ENCODE peak calls at places on chromosomes 4 and X, in five cellular contexts. One of them, this sample, is unnamed.

GRCh38 chr4:113423631-113424030 is 337.9 kb downstream of the CAMK2D start:
- DNase-seq in prostate gland: no peak
- DNase-seq in spleen: no peak
- DNase-seq in right lobe of liver: no peak
- DNase-seq in lower lobe of right lung: no peak
- DNase-seq in this sample: no peak

GRCh38 chr4:85722401-85722800 is 247.5 kb downstream of the ARHGAP24 start:
- DNase-seq in prostate gland: no peak
- DNase-seq in spleen: no peak
- DNase-seq in right lobe of liver: no peak
- DNase-seq in lower lobe of right lung: no peak
- DNase-seq in this sample: no peak

GRCh38 chrX:121389976-121390709 is 342.7 kb downstream of the GLUD2 start:
- DNase-seq in prostate gland: no peak
- DNase-seq in spleen: no peak
- DNase-seq in right lobe of liver: no peak
- DNase-seq in lower lobe of right lung: no peak
- DNase-seq in this sample: no peak

GRCh38 chrX:44874481-44875184 is 1.6 kb downstream of the KDM6A start:
- DNase-seq in prostate gland: peak; percentile 18
- DNase-seq in spleen: no peak
- DNase-seq in right lobe of liver: no peak
- DNase-seq in lower lobe of right lung: no peak
- DNase-seq in this sample: no peak

GRCh38 chr4:159504634-159505033 is 401.8 kb downstream of the RAPGEF2 start:
- DNase-seq in prostate gland: no peak
- DNase-seq in spleen: no peak
- DNase-seq in right lobe of liver: peak; percentile 86
- DNase-seq in lower lobe of right lung: no peak
- DNase-seq in this sample: no peak

GRCh38 chr4:119136541-119136940 is 909 bp downstream of the MYOZ2 start:
- DNase-seq in prostate gland: no peak
- DNase-seq in spleen: no peak
- DNase-seq in right lobe of liver: no peak
- DNase-seq in lower lobe of right lung: no peak
- DNase-seq in this sample: no peak

GRCh38 chr4:87973283-87974169 is 2.0 kb upstream of the SPP1 start:
- DNase-seq in prostate gland: no peak
- DNase-seq in spleen: peak; percentile 66
- DNase-seq in right lobe of liver: peak; percentile 64
- DNase-seq in lower lobe of right lung: peak; percentile 56
- DNase-seq in this sample: peak; percentile 24

GRCh38 chr4:78864405-78865024 is 74.7 kb downstream of the PAQR3 start:
- DNase-seq in prostate gland: peak; percentile 47
- DNase-seq in spleen: no peak
- DNase-seq in right lobe of liver: no peak
- DNase-seq in lower lobe of right lung: no peak
- DNase-seq in this sample: no peak

GRCh38 chr4:35793045-35793722 is 451.1 kb downstream of the ARAP2 start:
- DNase-seq in prostate gland: no peak
- DNase-seq in spleen: no peak
- DNase-seq in right lobe of liver: no peak
- DNase-seq in lower lobe of right lung: no peak
- DNase-seq in this sample: no peak

DNA sequence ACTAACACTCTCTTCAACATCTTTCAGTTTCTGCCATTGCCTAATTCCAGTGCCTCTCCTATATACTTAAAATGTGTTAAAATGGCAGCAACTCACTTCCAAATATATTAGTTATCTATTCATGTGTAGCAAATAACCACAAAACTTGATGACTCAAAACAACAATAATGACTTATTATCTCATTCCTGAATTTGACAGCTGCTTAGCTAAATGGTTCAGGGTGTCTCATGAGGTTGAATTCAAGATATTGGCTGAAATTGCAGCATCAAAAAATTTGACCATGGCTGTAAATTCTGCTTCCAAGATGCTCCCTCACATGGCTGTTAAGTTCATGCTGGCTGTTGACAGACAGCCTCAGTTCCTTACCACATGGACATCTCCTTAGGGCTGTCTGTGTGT is 25.3 kb downstream of the PITX2 start:
- DNase-seq in prostate gland: no peak
- DNase-seq in spleen: no peak
- DNase-seq in right lobe of liver: no peak
- DNase-seq in lower lobe of right lung: no peak
- DNase-seq in this sample: no peak
- H3K36me3 ChIP-seq in prostate gland: no peaks in the 10 kb centered on the region
- H3K36me3 ChIP-seq in spleen: no peaks in the 10 kb centered on the region
- H3K36me3 ChIP-seq in right lobe of liver: no peaks in the 10 kb centered on the region
- H3K36me3 ChIP-seq in lower lobe of right lung: no peaks in the 10 kb centered on the region
- H3K36me3 ChIP-seq in this sample: no peaks in the 10 kb centered on the region

GRCh38 chr4:1238676-1239000 is 10.3 kb downstream of the CTBP1 start:
- DNase-seq in prostate gland: no peak
- DNase-seq in spleen: peak; percentile 51
- DNase-seq in right lobe of liver: no peak
- DNase-seq in lower lobe of right lung: peak; percentile 24
- DNase-seq in this sample: peak; percentile 20
- H3K36me3 ChIP-seq in prostate gland: peaks cover 12% of the 10 kb centered on the region
- H3K36me3 ChIP-seq in spleen: peaks cover 88% of the 10 kb centered on the region
- H3K36me3 ChIP-seq in right lobe of liver: no peaks in the 10 kb centered on the region
- H3K36me3 ChIP-seq in lower lobe of right lung: peaks cover 66% of the 10 kb centered on the region
- H3K36me3 ChIP-seq in this sample: peaks cover 67% of the 10 kb centered on the region

GRCh38 chr4:2634014-2634413 is 97.6 kb downstream of the FAM193A start:
- DNase-seq in prostate gland: no peak
- DNase-seq in spleen: no peak
- DNase-seq in right lobe of liver: no peak
- DNase-seq in lower lobe of right lung: peak; percentile 12
- DNase-seq in this sample: no peak

GRCh38 chr4:2637956-2638552 is 101.6 kb downstream of the FAM193A start:
- DNase-seq in prostate gland: no peak
- DNase-seq in spleen: no peak
- DNase-seq in right lobe of liver: no peak
- DNase-seq in lower lobe of right lung: peak; percentile 42
- DNase-seq in this sample: no peak

GRCh38 chr4:2638730-2639129 is 102.3 kb downstream of the FAM193A start:
- DNase-seq in prostate gland: no peak
- DNase-seq in spleen: no peak
- DNase-seq in right lobe of liver: no peak
- DNase-seq in lower lobe of right lung: no peak
- DNase-seq in this sample: no peak

GRCh38 chr4:2630556-2631273 is 94.3 kb downstream of the FAM193A start:
- DNase-seq in prostate gland: no peak
- DNase-seq in spleen: no peak
- DNase-seq in right lobe of liver: no peak
- DNase-seq in lower lobe of right lung: peak; percentile 24
- DNase-seq in this sample: no peak

GRCh38 chr4:2636331-2636730 is 99.9 kb downstream of the FAM193A start:
- DNase-seq in prostate gland: no peak
- DNase-seq in spleen: no peak
- DNase-seq in right lobe of liver: no peak
- DNase-seq in lower lobe of right lung: no peak
- DNase-seq in this sample: no peak
- H3K36me3 ChIP-seq in prostate gland: no peaks in the 10 kb centered on the region
- H3K36me3 ChIP-seq in spleen: peaks cover 99% of the 10 kb centered on the region
- H3K36me3 ChIP-seq in right lobe of liver: no peaks in the 10 kb centered on the region
- H3K36me3 ChIP-seq in lower lobe of right lung: peaks cover 89% of the 10 kb centered on the region
- H3K36me3 ChIP-seq in this sample: peaks cover 87% of the 10 kb centered on the region

GRCh38 chr4:1736820-1737219 is 15.5 kb downstream of the TACC3 start:
- DNase-seq in prostate gland: no peak
- DNase-seq in spleen: no peak
- DNase-seq in right lobe of liver: no peak
- DNase-seq in lower lobe of right lung: no peak
- DNase-seq in this sample: no peak
- H3K36me3 ChIP-seq in prostate gland: no peaks in the 10 kb centered on the region
- H3K36me3 ChIP-seq in spleen: peaks cover 99% of the 10 kb centered on the region
- H3K36me3 ChIP-seq in right lobe of liver: no peaks in the 10 kb centered on the region
- H3K36me3 ChIP-seq in lower lobe of right lung: peaks cover 44% of the 10 kb centered on the region
- H3K36me3 ChIP-seq in this sample: peaks cover 97% of the 10 kb centered on the region

GRCh38 chr4:10077492-10078335 is 38.9 kb downstream of the WDR1 start:
- DNase-seq in prostate gland: no peak
- DNase-seq in spleen: no peak
- DNase-seq in right lobe of liver: peak; percentile 46
- DNase-seq in lower lobe of right lung: peak; percentile 71
- DNase-seq in this sample: peak; percentile 76

GRCh38 chr4:10079951-10080873 is 36.4 kb downstream of the WDR1 start:
- DNase-seq in prostate gland: no peak
- DNase-seq in spleen: peak; percentile 60
- DNase-seq in right lobe of liver: peak; percentile 56
- DNase-seq in lower lobe of right lung: peak; percentile 28
- DNase-seq in this sample: peak; percentile 28

GRCh38 chr4:10078481-10079233 is 37.9 kb downstream of the WDR1 start:
- DNase-seq in prostate gland: no peak
- DNase-seq in spleen: no peak
- DNase-seq in right lobe of liver: peak; percentile 44
- DNase-seq in lower lobe of right lung: peak; percentile 32
- DNase-seq in this sample: peak; percentile 61

GRCh38 chr4:10080874-10081606 is 35.6 kb downstream of the WDR1 start:
- DNase-seq in prostate gland: no peak
- DNase-seq in spleen: peak; percentile 58
- DNase-seq in right lobe of liver: peak; percentile 29
- DNase-seq in lower lobe of right lung: peak; percentile 36
- DNase-seq in this sample: peak; percentile 25

DNA sequence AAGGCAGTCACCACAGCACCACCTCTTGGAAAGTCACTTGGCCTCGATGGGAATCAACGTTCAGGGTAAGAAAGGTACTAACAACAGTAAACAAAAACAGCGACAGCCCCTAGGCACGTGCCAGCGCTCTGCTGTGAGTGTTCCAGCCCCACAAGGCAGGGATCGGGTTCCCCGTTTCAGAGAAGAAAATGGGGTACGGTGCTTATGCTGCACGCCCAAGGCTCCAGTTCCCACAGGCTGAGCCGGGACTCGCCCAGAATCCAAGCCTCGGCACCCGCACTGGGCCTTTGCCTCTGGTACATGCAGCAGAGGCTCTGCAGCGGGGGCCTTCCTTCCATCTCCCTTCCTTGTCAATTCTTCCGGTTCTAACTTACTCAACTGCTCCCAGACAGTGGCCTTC is 37.3 kb downstream of the WDR1 start:
- DNase-seq in prostate gland: no peak
- DNase-seq in spleen: peak; percentile 62
- DNase-seq in right lobe of liver: peak; percentile 30
- DNase-seq in lower lobe of right lung: peak; percentile 43
- DNase-seq in this sample: no peak
- H3K36me3 ChIP-seq in prostate gland: peaks cover 57% of the 10 kb centered on the region
- H3K36me3 ChIP-seq in spleen: peaks cover 100% of the 10 kb centered on the region
- H3K36me3 ChIP-seq in right lobe of liver: peaks cover 13% of the 10 kb centered on the region
- H3K36me3 ChIP-seq in lower lobe of right lung: peaks cover 100% of the 10 kb centered on the region
- H3K36me3 ChIP-seq in this sample: peaks cover 4% of the 10 kb centered on the region

GRCh38 chrX:47222776-47223350 is 4.4 kb downstream of the CDK16 start:
- DNase-seq in prostate gland: no peak
- DNase-seq in spleen: peak; percentile 66
- DNase-seq in right lobe of liver: no peak
- DNase-seq in lower lobe of right lung: no peak
- DNase-seq in this sample: peak; percentile 15
- H3K36me3 ChIP-seq in prostate gland: no peaks in the 10 kb centered on the region
- H3K36me3 ChIP-seq in spleen: peaks cover 52% of the 10 kb centered on the region
- H3K36me3 ChIP-seq in right lobe of liver: no peaks in the 10 kb centered on the region
- H3K36me3 ChIP-seq in lower lobe of right lung: peaks cover 47% of the 10 kb centered on the region
- H3K36me3 ChIP-seq in this sample: no peaks in the 10 kb centered on the region

DNA sequence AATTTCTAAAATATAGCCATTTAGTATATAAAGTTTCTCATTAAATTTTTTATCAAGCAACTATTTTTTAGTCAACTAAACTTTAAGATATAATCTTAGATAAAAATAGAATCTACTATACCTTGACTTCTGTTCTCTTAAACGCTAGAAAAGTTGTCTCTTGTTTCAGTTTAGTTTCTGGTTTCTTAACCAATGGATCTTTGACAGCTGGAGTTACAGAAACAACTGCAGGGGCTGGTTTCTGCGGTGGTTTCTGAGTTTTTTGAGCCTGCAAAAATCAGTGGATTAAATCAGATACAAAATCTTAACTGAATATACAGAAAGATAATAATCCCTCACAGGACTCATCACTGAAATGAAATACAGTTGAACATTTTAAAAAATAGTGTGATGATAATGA is 21.9 kb downstream of the INTS12 start:
- DNase-seq in prostate gland: no peak
- DNase-seq in spleen: no peak
- DNase-seq in right lobe of liver: no peak
- DNase-seq in lower lobe of right lung: no peak
- DNase-seq in this sample: no peak
- H3K36me3 ChIP-seq in prostate gland: no peaks in the 10 kb centered on the region
- H3K36me3 ChIP-seq in spleen: peaks cover 100% of the 10 kb centered on the region
- H3K36me3 ChIP-seq in right lobe of liver: no peaks in the 10 kb centered on the region
- H3K36me3 ChIP-seq in lower lobe of right lung: peaks cover 97% of the 10 kb centered on the region
- H3K36me3 ChIP-seq in this sample: peaks cover 74% of the 10 kb centered on the region